ENCODE peak calls at places on chromosomes 11 and 22, in seven cellular contexts. T is type B pancreatic cell, I is K562, D is thoracic aorta, A is fibroblast of the aortic adventitia, P is PC-9, L is WERI-Rb-1. B is an unnamed sample.

GRCh38 chr11:2400761-2401435 is 348 bp downstream of the TSSC4 start:
- DNase-seq in T (no peak), I (no peak), D (no peak), A (no peak), P (no peak), L (no peak), B (no peak)

GRCh38 chr11:108825381-108825780 is 160.5 kb downstream of the DDX10 start:
- DNase-seq in T (no peak), I (no peak), D (no peak), A (no peak), P (no peak), L (no peak), B (no peak)

GRCh38 chr11:77166021-77166420 is 38.0 kb downstream of the MYO7A start:
- DNase-seq in T (no peak), I (no peak), D (no peak), A (no peak), P (no peak), L (no peak), B (no peak)

GRCh38 chr11:11192541-11192940 is 160.5 kb downstream of the CSNK2A3 start:
- DNase-seq in T (no peak), I (no peak), D (no peak), A (no peak), P (no peak), L (no peak), B (no peak)

GRCh38 chr11:30100514-30100913 is 83.7 kb upstream of the KCNA4 start:
- DNase-seq in T (no peak), I (no peak), D (no peak), A (no peak), P (no peak), L (no peak), B (no peak)

GRCh38 chr11:113540416-113541330 is 65.5 kb upstream of the DRD2 start:
- DNase-seq in T (no peak), I (no peak), D (no peak), A (no peak), P (no peak), L (no peak), B (no peak)

GRCh38 chr11:116984589-116984988 is 113.6 kb downstream of the SIK3 start:
- DNase-seq in T (no peak), I (no peak), D (no peak), A (peak; percentile 98), P (no peak), L (no peak), B (peak; percentile 95)

GRCh38 chr11:7422544-7423331 is 62.6 kb upstream of the OLFML1 start:
- DNase-seq in T (no peak), I (no peak), D (no peak), A (peak; percentile 4), P (no peak), L (no peak), B (no peak)

GRCh38 chr11:44992181-44992582 is 41.5 kb upstream of the TP53I11 start:
- DNase-seq in T (peak; percentile 45), I (no peak), D (no peak), A (no peak), P (no peak), L (no peak), B (no peak)

GRCh38 chr11:95443386-95443785 is 212.4 kb upstream of the SESN3 start:
- DNase-seq in T (no peak), I (peak; percentile 21), D (no peak), A (no peak), P (no peak), L (no peak), B (no peak)

GRCh38 chr11:126898802-126899201 is 101.8 kb downstream of the KIRREL3 start:
- DNase-seq in T (no peak), I (no peak), D (no peak), A (no peak), P (no peak), L (no peak), B (no peak)

GRCh38 chr11:8293171-8293570 is 29.5 kb upstream of the LMO1 start:
- DNase-seq in T (no peak), I (no peak), D (no peak), A (no peak), P (no peak), L (no peak), B (no peak)

GRCh38 chr22:45918455-45919370 is 58.2 kb downstream of the WNT7B start:
- DNase-seq in T (no peak), I (no peak), D (no peak), A (no peak), P (peak; percentile 97), L (no peak), B (no peak)

GRCh38 chr22:19498866-19499190 is 19.1 kb downstream of the CDC45 start:
- DNase-seq in T (no peak), I (no peak), D (no peak), A (no peak), P (no peak), L (no peak), B (no peak)

GRCh38 chr11:135033545-135033944 is 621.5 kb upstream of the B3GAT1 start:
- DNase-seq in T (no peak), I (no peak), D (no peak), A (no peak), P (no peak), L (peak; percentile 66), B (no peak)

GRCh38 chr11:3165152-3165705 is at the start of gene OSBPL5:
- DNase-seq in T (no peak), I (peak; percentile 85), D (no peak), A (peak; percentile 51), P (peak; percentile 35), L (peak; percentile 77), B (peak; percentile 40)

GRCh38 chr11:57081356-57081755 is 92.6 kb downstream of the OR5AK2 start:
- DNase-seq in T (no peak), I (no peak), D (no peak), A (no peak), P (no peak), L (no peak), B (no peak)

GRCh38 chr22:46792841-46793261 is 30.4 kb downstream of the TBC1D22A start:
- DNase-seq in T (no peak), I (no peak), D (no peak), A (no peak), P (no peak), L (no peak), B (no peak)

GRCh38 chr22:50422961-50423815 is 51.6 kb downstream of the SBF1 start:
- DNase-seq in T (no peak), I (no peak), D (no peak), A (no peak), P (no peak), L (no peak), B (no peak)

GRCh38 chr11:69272961-69273461 is 20.9 kb upstream of the MYEOV start:
- DNase-seq in T (no peak), I (no peak), D (no peak), A (no peak), P (no peak), L (no peak), B (no peak)

GRCh38 chr22:47046411-47047065 is 284.1 kb downstream of the TBC1D22A start:
- DNase-seq in T (no peak), I (no peak), D (no peak), A (no peak), P (no peak), L (no peak), B (no peak)

GRCh38 chr11:16834384-16834783 is 95.9 kb downstream of the C11orf58 start:
- DNase-seq in T (no peak), I (no peak), D (no peak), A (no peak), P (no peak), L (no peak), B (no peak)

GRCh38 chr11:17428930-17429329 is 40.5 kb upstream of the KCNJ11 start:
- DNase-seq in T (no peak), I (no peak), D (no peak), A (no peak), P (no peak), L (no peak), B (no peak)

GRCh38 chr22:40982482-40983385 is 31.6 kb downstream of the RBX1 start:
- DNase-seq in T (no peak), I (no peak), D (no peak), A (no peak), P (no peak), L (no peak), B (no peak)

GRCh38 chr11:10225553-10225952 is 68.5 kb downstream of the SBF2 start:
- DNase-seq in T (no peak), I (no peak), D (no peak), A (peak; percentile 51), P (no peak), L (no peak), B (no peak)

GRCh38 chr11:118928870-118929495 is 3.3 kb upstream of the BCL9L start:
- DNase-seq in T (no peak), I (peak; percentile 70), D (no peak), A (peak; percentile 61), P (no peak), L (peak; percentile 65), B (no peak)
- TF ChIP-seq CTCF in T (peak; percentile 51), I (no peak), D (no peak), A (peak; percentile 2), P (peak; percentile 16), L (no peak), B (no peak)

GRCh38 chr11:120078397-120078796 is 59.5 kb downstream of the TRIM29 start:
- DNase-seq in T (no peak), I (no peak), D (no peak), A (no peak), P (no peak), L (peak; percentile 72), B (no peak)

DNA sequence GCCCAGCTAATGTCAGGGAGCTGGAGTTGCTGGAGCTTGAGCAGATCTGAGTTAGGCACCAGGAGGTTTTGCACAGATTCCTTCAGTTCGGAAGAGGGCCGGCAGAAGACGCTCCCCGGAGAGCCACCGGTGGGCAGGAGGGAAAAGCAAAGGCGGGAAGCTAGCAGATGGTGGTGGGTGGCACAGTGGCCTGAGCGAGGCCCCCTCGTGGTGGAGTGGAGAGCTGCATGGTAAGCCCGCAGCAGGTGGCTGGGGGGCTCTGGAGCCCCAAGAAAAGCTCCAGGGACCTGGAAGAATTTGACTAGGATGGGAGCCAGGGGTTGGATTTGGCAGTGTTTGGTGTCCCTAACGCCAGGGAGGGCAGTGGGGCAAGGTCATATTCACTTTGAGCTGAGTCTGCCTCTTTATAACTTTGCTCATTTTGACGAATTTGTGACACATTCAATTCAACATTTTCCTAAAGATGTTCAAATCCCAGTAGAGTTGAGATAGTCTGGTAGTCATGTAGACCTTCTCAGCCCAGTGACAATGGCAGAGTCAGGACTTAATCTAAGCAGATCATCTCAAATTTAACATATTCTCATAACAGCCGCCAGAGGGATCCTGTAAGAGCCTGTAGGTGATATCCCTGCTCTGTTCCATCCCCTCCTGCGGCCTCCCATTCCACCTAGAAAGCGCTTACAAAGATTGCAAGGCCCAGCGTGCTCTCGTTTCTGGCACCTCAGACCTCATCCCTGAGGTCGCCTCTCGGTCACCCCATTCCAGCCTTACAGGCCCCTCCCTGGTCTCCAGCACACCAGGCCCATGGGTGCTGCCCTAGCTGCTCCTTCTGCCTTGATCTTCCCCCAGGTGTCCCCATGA is 57.9 kb downstream of the TRIM29 start:
- DNase-seq in T (no peak), I (peak; percentile 50), D (no peak), A (no peak), P (no peak), L (peak; percentile 66), B (peak; percentile 11)
- TF ChIP-seq CTCF in T (peak; percentile 62), I (peak; percentile 60), D (peak; percentile 58), A (peak; percentile 36), P (peak; percentile 46), L (peak; percentile 87), B (peak; percentile 77)

GRCh38 chr11:101407324-101407723 is 176.5 kb downstream of the TRPC6 start:
- DNase-seq in T (no peak), I (no peak), D (no peak), A (no peak), P (no peak), L (no peak), B (no peak)
- TF ChIP-seq CTCF in T (no peak), I (no peak), D (no peak), A (no peak), P (no peak), L (no peak), B (no peak)

GRCh38 chr11:85694385-85694980 is 8.5 kb upstream of the CCDC89 start:
- DNase-seq in T (no peak), I (peak; percentile 21), D (no peak), A (peak; percentile 70), P (no peak), L (no peak), B (peak; percentile 60)
- TF ChIP-seq CTCF in T (peak; percentile 66), I (no peak), D (no peak), A (peak; percentile 60), P (peak; percentile 82), L (peak; percentile 39), B (peak; percentile 80)